ENCODE peak calls at places on chromosomes 7 and 10, in eight cellular contexts. Y is AG10803, D is K562, Z is kidney epithelial cell, K is breast epithelium, S is fibroblast of the aortic adventitia, W is cardiac muscle cell, E is GM12865. A is an unnamed sample.

GRCh38 chr10:8095962-8096361 is 41.5 kb downstream of the GATA3 start:
- DNase-seq in Z (no peak), D (no peak), S (no peak), E (no peak), Y (no peak), W (no peak), K (no peak), A (no peak)

GRCh38 chr10:78925800-78926319 is 142.9 kb upstream of the ZMIZ1 start:
- DNase-seq in K (no peak), Z (peak; percentile 76), Y (peak; percentile 94), D (peak; percentile 76), E (no peak), W (peak; percentile 97), S (peak; percentile 98), A (no peak)

GRCh38 chr10:6878067-6878412 is 298.0 kb upstream of the PRKCQ start:
- DNase-seq in Z (no peak), W (no peak), E (no peak), D (peak; percentile 3), K (no peak), Y (peak; percentile 20), S (peak; percentile 14), A (no peak)

GRCh38 chr7:143493755-143494154 is 16.1 kb downstream of the TAS2R41 start:
- DNase-seq in D (no peak), W (no peak), K (no peak), Z (no peak), E (no peak), S (no peak), Y (no peak), A (no peak)

GRCh38 chr10:104622598-104623209 is 18.4 kb upstream of the SORCS3 start:
- DNase-seq in Y (no peak), K (no peak), S (no peak), E (peak; percentile 30), D (peak; percentile 14), W (no peak), Z (no peak), A (no peak)

GRCh38 chr7:140160308-140160707 is 16.5 kb downstream of the KDM7A start:
- DNase-seq in D (no peak), W (no peak), K (no peak), Y (no peak), Z (no peak), S (no peak), E (no peak), A (no peak)

GRCh38 chr10:7408003-7408493 is 2.8 kb downstream of the SFMBT2 start:
- DNase-seq in S (no peak), W (peak; percentile 62), E (peak; percentile 73), Y (no peak), D (peak; percentile 20), K (no peak), Z (no peak), A (peak; percentile 77)

GRCh38 chr10:80540136-80540535 is 2.4 kb downstream of the SH2D4B start:
- DNase-seq in Z (no peak), S (no peak), D (no peak), W (no peak), K (peak; percentile 33), Y (no peak), E (no peak), A (no peak)

GRCh38 chr7:13077466-13077865 is 390.0 kb downstream of the ARL4A start:
- DNase-seq in Y (peak; percentile 17), D (no peak), S (no peak), E (no peak), K (no peak), Z (no peak), W (peak; percentile 46), A (no peak)

GRCh38 chr7:164882-165660 is 27.3 kb upstream of the FAM20C start:
- DNase-seq in E (no peak), Z (no peak), S (no peak), K (no peak), W (no peak), Y (no peak), D (no peak), A (no peak)

GRCh38 chr10:123044391-123044790 is 35.6 kb downstream of the ACADSB start:
- DNase-seq in Z (no peak), Y (no peak), D (peak; percentile 6), E (no peak), S (peak; percentile 31), W (peak; percentile 6), K (no peak), A (no peak)

GRCh38 chr7:113086431-113086888 is at the start of gene GPR85:
- DNase-seq in E (peak; percentile 30), W (peak; percentile 71), S (peak; percentile 74), K (no peak), Y (peak; percentile 76), D (peak; percentile 88), Z (no peak), A (peak; percentile 68)

GRCh38 chr7:54159088-54159487 is 383.1 kb upstream of the VSTM2A start:
- DNase-seq in Y (no peak), S (no peak), D (no peak), W (no peak), E (no peak), Z (no peak), K (no peak), A (no peak)

GRCh38 chr7:46220066-46220630 is 299.1 kb upstream of the IGFBP3 start:
- DNase-seq in K (no peak), Y (peak; percentile 63), Z (peak; percentile 72), E (no peak), S (no peak), W (no peak), D (no peak), A (no peak)

GRCh38 chr7:48455363-48455762 is 284.1 kb downstream of the ABCA13 start:
- DNase-seq in S (no peak), Z (no peak), Y (no peak), K (no peak), W (no peak), D (peak; percentile 13), E (no peak), A (no peak)

GRCh38 chr10:52194188-52194587 is 119.9 kb upstream of the DKK1 start:
- DNase-seq in Z (no peak), E (no peak), K (no peak), S (no peak), D (no peak), Y (no peak), W (no peak), A (no peak)

GRCh38 chr7:55573234-55573504 is 867 bp upstream of the VOPP1 start:
- DNase-seq in D (no peak), Z (no peak), K (no peak), W (no peak), E (no peak), S (no peak), Y (no peak), A (no peak)

GRCh38 chr10:80283119-80283518 is 6.3 kb downstream of the MAT1A start:
- DNase-seq in E (no peak), K (no peak), W (no peak), D (no peak), Z (no peak), Y (no peak), S (no peak), A (no peak)

GRCh38 chr7:47543659-47544058 is 38.3 kb downstream of the TNS3 start:
- DNase-seq in Z (no peak), W (no peak), E (peak; percentile 5), S (no peak), Y (no peak), K (no peak), D (no peak), A (no peak)

GRCh38 chr10:25849268-25849667 is 84.8 kb upstream of the MYO3A start:
- DNase-seq in W (no peak), K (no peak), S (no peak), E (no peak), Y (no peak), D (no peak), Z (no peak), A (no peak)
- H3K4me3 ChIP-seq in W (no peak overlapping the region), K (no peak overlapping the region), S (no peak overlapping the region), E (no peak overlapping the region), Y (no peak overlapping the region), D (no peak overlapping the region), Z (no peak overlapping the region), A (no peak overlapping the region)

GRCh38 chr10:115710136-115710535 is 562.9 kb downstream of the GFRA1 start:
- DNase-seq in Y (no peak), K (no peak), W (no peak), S (no peak), D (no peak), E (no peak), Z (no peak), A (no peak)
- TF ChIP-seq CTCF in Y (no peak), K (no peak), W (no peak), S (no peak), D (no peak), E (no peak), Z (no peak), A (no peak)

GRCh38 chr10:74011016-74011415 is 13.1 kb downstream of the VCL start:
- DNase-seq in Y (no peak), W (no peak), E (no peak), Z (no peak), S (no peak), D (no peak), K (no peak), A (no peak)
- H3K4me3 ChIP-seq in Y (no peak overlapping the region), W (no peak overlapping the region), E (no peak overlapping the region), Z (no peak overlapping the region), S (no peak overlapping the region), D (no peak overlapping the region), K (no peak overlapping the region), A (no peak overlapping the region)

DNA sequence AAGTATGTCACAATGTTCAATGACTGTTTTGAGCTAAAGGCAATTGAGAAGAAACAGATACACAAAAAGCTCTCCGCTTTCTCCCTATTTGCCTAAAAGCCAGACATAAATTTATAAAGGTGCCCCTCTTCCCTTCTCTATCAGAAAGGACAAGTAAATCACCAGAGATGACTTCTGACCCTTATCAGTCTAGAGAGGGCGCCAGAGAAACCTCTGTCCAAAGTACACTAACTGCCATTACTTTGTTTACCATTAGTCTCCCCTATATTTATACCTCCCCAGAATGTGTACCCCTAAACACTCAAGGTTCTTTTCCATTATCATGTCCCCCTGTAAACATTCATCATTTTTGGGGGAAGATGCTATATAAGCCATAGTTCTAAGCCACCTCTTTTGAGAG is 49.3 kb downstream of the TPK1 start:
- DNase-seq in Y (no peak), K (no peak), D (peak; percentile 5), E (no peak), S (no peak), Z (no peak), W (no peak), A (no peak)
- TF ChIP-seq CTCF in Y (no peak), K (no peak), D (no peak), E (peak; percentile 16), S (no peak), Z (peak; percentile 25), W (peak; percentile 22), A (peak; percentile 49)

GRCh38 chr10:31604141-31604540 is 285.1 kb downstream of the ZEB1 start:
- DNase-seq in E (no peak), W (peak; percentile 43), D (no peak), Y (peak; percentile 71), K (no peak), S (peak; percentile 59), Z (no peak), A (no peak)
- H3K4me3 ChIP-seq in E (no peak overlapping the region), W (no peak overlapping the region), D (peak overlapping the region; percentile 38), Y (no peak overlapping the region), K (peak overlapping the region; percentile 84), S (no peak overlapping the region), Z (no peak overlapping the region), A (no peak overlapping the region)

GRCh38 chr7:110870926-110871325 is 220.0 kb upstream of the LRRN3 start:
- DNase-seq in E (no peak), W (no peak), Y (no peak), Z (no peak), K (no peak), S (no peak), D (no peak), A (no peak)
- TF ChIP-seq CTCF in E (no peak), W (no peak), Y (no peak), Z (no peak), K (no peak), S (no peak), D (no peak), A (no peak)